ENCODE peak calls at places on chromosomes 1 and 21, in seven cellular contexts. F is cardiac fibroblast, E is brain microvascular endothelial cell, I is thoracic aorta, K is HFF-Myc, S is psoas muscle, Q is dorsolateral prefrontal cortex. Y is an unnamed sample.

GRCh38 chr1:155623357-155623756 is 13.3 kb downstream of the MSTO1 start:
- DNase-seq in I (no peak), F (no peak), Q (no peak), K (no peak), S (no peak), E (no peak), Y (no peak)

GRCh38 chr1:187734427-187734826 is 905.7 kb downstream of the PLA2G4A start:
- DNase-seq in Q (no peak), E (no peak), F (no peak), S (no peak), I (no peak), K (no peak), Y (no peak)

GRCh38 chr1:156143765-156144489 is 9.5 kb upstream of the SEMA4A start:
- DNase-seq in E (no peak), I (no peak), S (no peak), F (no peak), Q (no peak), K (no peak), Y (no peak)

GRCh38 chr21:29499734-29500343 is 201.1 kb downstream of the BACH1 start:
- DNase-seq in F (peak; percentile 29), Q (peak; percentile 15), S (no peak), E (peak; percentile 45), K (peak; percentile 17), I (no peak), Y (no peak)

GRCh38 chr1:30523055-30524020 is 200.0 kb downstream of the MATN1 start:
- DNase-seq in F (peak; percentile 37), E (peak; percentile 73), K (no peak), S (peak; percentile 70), Q (no peak), I (no peak), Y (peak; percentile 31)

GRCh38 chr1:233015965-233016364 is 65.6 kb downstream of the NTPCR start:
- DNase-seq in F (no peak), S (no peak), Q (no peak), I (no peak), E (no peak), K (no peak), Y (peak; percentile 14)

GRCh38 chr1:84078824-84079167 is 65.3 kb upstream of the PRKACB start:
- DNase-seq in K (no peak), I (no peak), E (no peak), Q (no peak), S (no peak), F (peak; percentile 5), Y (no peak)

GRCh38 chr21:43759651-43760050 is 16.5 kb downstream of the CSTB start:
- DNase-seq in S (no peak), F (no peak), I (no peak), E (no peak), K (no peak), Q (no peak), Y (no peak)

GRCh38 chr1:205041998-205042910 is 758 bp upstream of the CNTN2 start:
- DNase-seq in E (no peak), I (no peak), F (no peak), S (no peak), Q (peak; percentile 52), K (no peak), Y (no peak)

GRCh38 chr21:44326716-44327602 is 12.2 kb downstream of the CFAP410 start:
- DNase-seq in I (no peak), S (no peak), K (no peak), F (no peak), Q (no peak), E (no peak), Y (no peak)

GRCh38 chr21:16308269-16308668 is 578.5 kb downstream of the USP25 start:
- DNase-seq in F (peak; percentile 28), S (no peak), Q (no peak), E (no peak), I (no peak), K (no peak), Y (no peak)

GRCh38 chr1:209045326-209046057 is 538.0 kb upstream of the CAMK1G start:
- DNase-seq in F (no peak), E (no peak), K (no peak), S (no peak), Q (no peak), I (no peak), Y (no peak)

GRCh38 chr1:31771891-31772668 is 7.9 kb upstream of the ADGRB2 start:
- DNase-seq in Q (no peak), I (no peak), K (no peak), E (no peak), S (no peak), F (no peak), Y (no peak)

GRCh38 chr1:230395932-230396331 is 30.2 kb downstream of the PGBD5 start:
- DNase-seq in F (no peak), Q (no peak), I (no peak), E (no peak), S (no peak), K (no peak), Y (no peak)

GRCh38 chr1:117826551-117827078 is 102.8 kb downstream of the GDAP2 start:
- DNase-seq in E (peak; percentile 84), F (peak; percentile 70), Q (no peak), K (peak; percentile 92), I (no peak), S (peak; percentile 44), Y (peak; percentile 76)

GRCh38 chr1:223031690-223032601 is 111.1 kb downstream of the TLR5 start:
- DNase-seq in Q (no peak), F (peak; percentile 78), S (peak; percentile 70), E (no peak), I (no peak), K (no peak), Y (peak; percentile 31)

GRCh38 chr1:173867141-173867752 is 542 bp downstream of the GAS5 start:
- DNase-seq in I (no peak), S (no peak), Q (peak; percentile 11), K (no peak), F (no peak), E (no peak), Y (no peak)

GRCh38 chr1:55015731-55016620 is 17.2 kb downstream of the BSND start:
- DNase-seq in K (no peak), S (no peak), Q (no peak), F (no peak), I (no peak), E (no peak), Y (no peak)

GRCh38 chr1:186340772-186341171 is 34.3 kb downstream of the TPR start:
- DNase-seq in K (no peak), F (no peak), E (no peak), S (no peak), Q (no peak), I (no peak), Y (no peak)

GRCh38 chr21:34204021-34204420 is 130.6 kb downstream of the MRPS6 start:
- DNase-seq in Q (no peak), F (no peak), S (no peak), I (no peak), K (no peak), E (no peak), Y (no peak)

GRCh38 chr1:1437033-1437903 is 1.8 kb downstream of the VWA1 start:
- DNase-seq in S (no peak), E (no peak), F (no peak), Q (no peak), I (no peak), K (no peak), Y (no peak)

GRCh38 chr1:245234217-245235120 is 79.7 kb downstream of the KIF26B start:
- DNase-seq in S (no peak), K (no peak), I (no peak), F (peak; percentile 16), Q (peak; percentile 16), E (peak; percentile 1), Y (no peak)

GRCh38 chr1:160522622-160523345 is at the start of gene SLAMF6:
- DNase-seq in S (no peak), E (no peak), F (no peak), Q (no peak), I (no peak), K (no peak), Y (no peak)
- H3K4me3 ChIP-seq in S (no peak within 1 kb of the TSS), E (no peak within 1 kb of the TSS), F (no peak within 1 kb of the TSS), Q (no peak within 1 kb of the TSS), I (peak within 1 kb of the TSS; percentile 45), K (no peak within 1 kb of the TSS), Y (no peak within 1 kb of the TSS)

GRCh38 chr1:94239796-94240195 is 2.4 kb upstream of the ARHGAP29 start:
- DNase-seq in E (no peak), I (no peak), Q (no peak), F (no peak), K (no peak), S (no peak), Y (no peak)

GRCh38 chr1:94235189-94236020 is 2.0 kb downstream of the ARHGAP29 start:
- DNase-seq in Q (no peak), I (no peak), S (no peak), K (no peak), E (no peak), F (peak; percentile 44), Y (no peak)

GRCh38 chr1:94236630-94237290 is 624 bp downstream of the ARHGAP29 start:
- DNase-seq in S (peak; percentile 62), I (no peak), Q (peak; percentile 17), E (no peak), K (no peak), F (peak; percentile 55), Y (no peak)

GRCh38 chr1:94236021-94236491 is 1.3 kb downstream of the ARHGAP29 start:
- DNase-seq in Q (no peak), F (peak; percentile 77), I (no peak), S (no peak), K (no peak), E (no peak), Y (no peak)

DNA sequence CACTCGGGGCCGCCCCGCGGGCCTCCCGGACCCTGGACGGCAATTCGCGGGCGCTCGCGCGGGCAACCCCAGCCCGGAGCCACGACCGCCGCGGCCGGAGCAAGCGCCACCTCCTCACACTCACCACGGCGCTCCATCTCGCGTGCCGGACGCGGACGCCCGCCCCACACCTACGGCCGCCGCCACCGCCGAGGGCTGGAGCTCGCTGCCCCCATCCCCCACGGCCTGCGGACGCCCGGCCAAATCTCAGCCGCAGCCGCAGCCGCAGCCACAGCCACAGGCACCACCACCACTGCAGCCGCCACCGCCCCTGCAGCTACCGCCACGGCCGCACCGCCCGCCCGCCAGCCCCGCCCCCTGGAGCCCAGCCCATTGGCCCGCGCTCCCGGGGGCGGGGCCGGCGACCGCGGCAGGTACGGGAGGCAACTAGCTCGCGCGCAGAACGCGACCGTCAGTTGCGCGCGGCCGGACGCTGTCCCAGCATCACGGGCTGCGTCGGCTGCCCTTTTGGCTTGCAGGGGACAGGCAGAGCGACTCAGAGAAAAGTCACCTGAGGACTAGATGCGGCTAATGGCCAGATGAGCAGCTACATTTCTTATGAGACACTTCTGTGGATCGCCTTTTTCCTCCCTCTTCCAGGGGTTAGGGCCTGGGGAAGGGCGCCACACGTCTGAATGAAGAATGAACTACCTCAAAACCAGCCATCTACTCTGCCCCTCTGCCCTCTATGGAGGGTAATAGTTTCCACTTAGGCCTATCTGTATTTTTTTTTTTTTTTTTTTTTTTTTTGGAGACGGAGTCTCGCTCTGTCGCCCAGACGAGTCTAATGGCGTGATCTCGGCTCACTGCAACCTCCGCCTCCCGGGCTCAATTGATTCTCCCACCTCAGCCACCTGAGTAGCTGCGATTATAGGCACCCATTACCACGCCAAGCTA is at the start of gene ARHGAP29:
- DNase-seq in Q (peak; percentile 21), E (peak; percentile 74), I (peak; percentile 21), S (peak; percentile 82), K (no peak), F (peak; percentile 85), Y (no peak)
- H3K4me3 ChIP-seq in Q (peak within 1 kb of the TSS; percentile 44), E (peak within 1 kb of the TSS; percentile 89), I (peak within 1 kb of the TSS; percentile 91), S (peak within 1 kb of the TSS; percentile 84), K (peak within 1 kb of the TSS; percentile 80), F (peak within 1 kb of the TSS; percentile 73), Y (peak within 1 kb of the TSS; percentile 90)

GRCh38 chr21:39319814-39320332 is 6.4 kb upstream of the BRWD1 start:
- DNase-seq in S (no peak), I (no peak), E (no peak), Q (no peak), K (no peak), F (peak; percentile 49), Y (no peak)
- H3K4me3 ChIP-seq in S (no peak overlapping the region), I (no peak overlapping the region), E (no peak overlapping the region), Q (no peak overlapping the region), K (no peak overlapping the region), F (no peak overlapping the region), Y (no peak overlapping the region)

GRCh38 chr1:183842817-183843187 is 37.9 kb downstream of the RGL1 start:
- DNase-seq in F (no peak), S (no peak), Q (no peak), K (no peak), E (no peak), I (no peak), Y (no peak)
- H3K4me3 ChIP-seq in F (peak overlapping the region; percentile 13), S (peak overlapping the region; percentile 29), Q (no peak overlapping the region), K (no peak overlapping the region), E (no peak overlapping the region), I (peak overlapping the region; percentile 53), Y (no peak overlapping the region)

Y was measured in skeletal muscle cell.